ENCODE peak calls at places on chromosomes 7 and 10, in nine cellular contexts. O is lower leg skin, S is body of pancreas, D is fibroblast of villous mesenchyme, F is cardiac fibroblast, V is left ventricle myocardium inferior, A is BJ, C is GM12865, L is HFF-Myc. G is an unnamed sample.

GRCh38 chr10:72038458-72039001 is 49.8 kb downstream of the SPOCK2 start:
- DNase-seq in O (no peak), C (no peak), F (no peak), V (no peak), D (peak; percentile 46), L (no peak), A (peak; percentile 38), S (no peak), G (peak; percentile 16)

GRCh38 chr10:104260775-104261115 is 6.1 kb downstream of the GSTO1 start:
- DNase-seq in V (no peak), O (no peak), D (peak; percentile 69), A (no peak), F (peak; percentile 75), C (no peak), S (no peak), L (no peak), G (peak; percentile 71)

GRCh38 chr10:6271663-6272062 is 68.9 kb downstream of the PFKFB3 start:
- DNase-seq in O (no peak), L (no peak), V (no peak), C (no peak), F (no peak), S (no peak), A (no peak), D (no peak), G (no peak)

GRCh38 chr7:39539816-39540215 is 26.4 kb upstream of the YAE1 start:
- DNase-seq in D (no peak), S (no peak), F (no peak), O (no peak), A (no peak), C (no peak), L (no peak), V (no peak), G (no peak)

GRCh38 chr10:50520115-50520514 is 103.6 kb downstream of the SGMS1 start:
- DNase-seq in V (no peak), F (no peak), A (no peak), O (no peak), L (no peak), C (no peak), D (no peak), S (no peak), G (no peak)

GRCh38 chr10:17562572-17562971 is 54.6 kb downstream of the HACD1 start:
- DNase-seq in A (no peak), O (no peak), C (no peak), F (peak; percentile 97), D (peak; percentile 38), L (no peak), V (no peak), S (no peak), G (peak; percentile 24)

GRCh38 chr10:103153302-103153759 is 39.7 kb downstream of the NT5C2 start:
- DNase-seq in D (peak; percentile 31), O (no peak), S (peak; percentile 38), A (no peak), C (no peak), L (no peak), F (peak; percentile 61), V (no peak), G (no peak)

GRCh38 chr7:37853468-37853867 is 5.1 kb downstream of the NME8 start:
- DNase-seq in C (peak; percentile 54), D (no peak), O (no peak), S (no peak), L (no peak), A (no peak), F (no peak), V (no peak), G (no peak)

GRCh38 chr7:55171157-55171556 is 152.3 kb downstream of the EGFR start:
- DNase-seq in V (no peak), D (no peak), C (no peak), L (no peak), O (peak; percentile 73), A (no peak), F (no peak), S (no peak), G (no peak)

GRCh38 chr7:64849250-64849923 is 53.7 kb upstream of the ZNF273 start:
- DNase-seq in V (no peak), D (no peak), L (no peak), O (no peak), C (no peak), A (no peak), F (no peak), S (no peak), G (no peak)

GRCh38 chr7:116711790-116712189 is 39.8 kb downstream of the MET start:
- DNase-seq in V (no peak), O (no peak), S (no peak), D (no peak), L (no peak), F (no peak), C (no peak), A (no peak), G (no peak)

GRCh38 chr7:50307368-50308012 is 3.0 kb downstream of the IKZF1 start:
- DNase-seq in A (no peak), D (no peak), F (no peak), V (no peak), L (no peak), O (no peak), S (no peak), C (peak; percentile 78), G (no peak)

GRCh38 chr10:128161031-128161430 is 34.8 kb upstream of the MKI67 start:
- DNase-seq in V (no peak), O (no peak), A (no peak), F (no peak), C (no peak), L (no peak), S (no peak), D (no peak), G (no peak)

GRCh38 chr10:100100651-100101525 is 19.2 kb upstream of the CPN1 start:
- DNase-seq in C (peak; percentile 26), O (no peak), V (no peak), L (peak; percentile 10), S (no peak), A (no peak), F (peak; percentile 24), D (peak; percentile 40), G (peak; percentile 25)

GRCh38 chr7:128827971-128828711 is 2.1 kb upstream of the FLNC start:
- DNase-seq in A (no peak), S (no peak), L (no peak), V (peak; percentile 72), D (peak; percentile 64), C (no peak), F (peak; percentile 77), O (no peak), G (peak; percentile 81)
- H3K4me3 ChIP-seq in A (no peak overlapping the region), S (no peak overlapping the region), L (no peak overlapping the region), V (peak overlapping the region; percentile 54), D (no peak overlapping the region), C (no peak overlapping the region), F (no peak overlapping the region), O (no peak overlapping the region), G (no peak overlapping the region)

DNA sequence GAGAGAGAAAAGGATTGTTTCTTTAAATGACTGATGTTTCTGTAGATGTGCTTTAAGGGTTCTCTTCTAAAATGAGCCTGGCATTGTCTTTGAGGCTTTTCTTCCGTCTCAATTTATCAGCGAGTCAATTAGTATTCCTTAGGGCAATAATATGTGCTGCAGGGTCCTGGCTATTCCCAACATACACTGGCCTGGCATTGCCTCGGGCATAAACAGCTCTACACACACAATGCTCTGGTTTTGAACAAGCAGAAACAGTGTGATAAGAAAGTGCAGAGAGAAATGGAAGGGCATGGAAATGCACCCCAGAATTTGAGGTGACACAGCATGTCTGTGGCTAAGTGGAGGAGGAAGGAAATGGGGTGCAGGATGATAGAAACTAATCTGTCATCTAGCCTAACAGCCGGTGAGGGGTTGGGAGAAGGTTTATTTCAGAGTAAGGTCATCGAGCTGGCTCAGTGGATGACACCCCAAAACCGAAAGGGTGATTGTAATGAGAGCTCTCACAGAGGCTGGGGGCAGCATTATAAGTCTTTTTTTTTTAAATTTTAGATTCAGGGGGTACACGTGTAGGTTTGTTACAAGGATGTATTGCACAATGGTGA is 67.5 kb upstream of the ARHGAP21 start:
- DNase-seq in A (no peak), F (no peak), C (no peak), L (no peak), D (no peak), O (no peak), S (no peak), V (no peak), G (no peak)
- TF ChIP-seq CTCF in A (no peak), F (no peak), C (no peak), L (no peak), D (no peak), O (no peak), S (no peak), V (no peak), G (no peak)

DNA sequence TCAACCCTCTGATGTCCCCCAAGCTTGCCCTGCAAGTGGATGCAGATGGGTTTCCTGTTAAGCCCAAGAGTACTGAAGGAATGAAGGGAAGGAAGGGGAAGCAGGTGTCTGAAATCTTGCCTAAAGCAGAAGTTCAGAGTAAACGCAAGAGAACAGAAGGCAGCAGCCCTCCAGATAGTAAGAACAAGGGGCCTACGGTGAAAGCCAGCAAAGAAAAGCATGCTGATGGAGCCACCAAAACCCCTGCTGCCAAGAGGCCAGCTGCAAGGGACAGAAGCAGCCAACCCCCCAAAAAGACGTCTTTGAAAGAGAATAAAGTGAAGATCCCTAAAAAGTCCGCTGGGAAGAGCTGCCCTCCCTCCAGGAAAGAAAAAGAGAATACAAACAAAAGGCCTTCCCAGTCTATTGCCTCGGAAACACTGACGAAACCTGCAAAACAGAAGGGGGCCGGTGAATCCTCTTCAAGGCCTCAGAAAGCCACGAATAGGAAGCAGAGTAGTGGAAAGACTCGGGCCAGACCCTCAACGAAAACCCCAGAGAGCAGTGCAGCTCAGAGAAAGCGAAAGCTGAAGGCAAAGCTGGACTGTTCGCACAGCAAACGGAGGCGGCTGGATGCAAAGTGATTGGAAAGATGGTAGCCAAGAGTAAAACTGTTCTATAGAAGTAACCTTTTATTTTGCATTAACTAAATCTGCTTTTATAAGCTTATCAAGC is 152.6 kb downstream of the LCOR start:
- DNase-seq in O (no peak), L (no peak), D (no peak), C (no peak), A (no peak), F (no peak), V (no peak), S (no peak), G (no peak)
- H3K4me3 ChIP-seq in O (no peak overlapping the region), L (no peak overlapping the region), D (no peak overlapping the region), C (no peak overlapping the region), A (no peak overlapping the region), F (no peak overlapping the region), V (no peak overlapping the region), S (no peak overlapping the region), G (no peak overlapping the region)

GRCh38 chr10:98384531-98385133 is 30.4 kb downstream of the PYROXD2 start:
- DNase-seq in L (no peak), F (no peak), S (no peak), D (no peak), C (no peak), V (no peak), A (no peak), O (no peak), G (no peak)

GRCh38 chr10:98378722-98379121 is 36.3 kb downstream of the PYROXD2 start:
- DNase-seq in C (no peak), V (no peak), A (no peak), D (peak; percentile 55), O (no peak), F (no peak), L (no peak), S (no peak), G (peak; percentile 61)

GRCh38 chr10:98380493-98381339 is 34.3 kb downstream of the PYROXD2 start:
- DNase-seq in V (no peak), C (no peak), O (no peak), L (no peak), S (no peak), A (no peak), F (no peak), D (peak; percentile 56), G (no peak)

GRCh38 chr10:98383869-98384268 is 31.1 kb downstream of the PYROXD2 start:
- DNase-seq in C (no peak), F (no peak), S (no peak), D (no peak), O (no peak), V (no peak), A (no peak), L (no peak), G (no peak)

GRCh38 chr10:98382691-98383101 is 32.3 kb downstream of the PYROXD2 start:
- DNase-seq in F (no peak), V (no peak), C (no peak), A (no peak), S (no peak), D (no peak), L (no peak), O (no peak), G (peak; percentile 6)
- TF ChIP-seq CTCF in F (no peak), V (no peak), C (no peak), A (no peak), S (no peak), D (no peak), L (no peak), O (no peak), G (no peak)

G was measured in brain microvascular endothelial cell.